ENCODE peak calls at places on chromosome 14, in nine cellular contexts. K, M, T, C, R, P, X, G and O are unnamed samples.

GRCh38 chr14:45201908-45202307 is 51.1 kb downstream of the MIS18BP1 start:
- DNase-seq in K (no peak), M (no peak), T (no peak), C (no peak), R (no peak), P (no peak), X (no peak), G (peak), O (peak)

GRCh38 chr14:104109731-104110361 is 24.3 kb downstream of the ASPG start:
- DNase-seq in K (no peak), M (no peak), T (no peak), C (no peak), R (no peak), P (no peak), X (no peak), G (no peak), O (no peak)

GRCh38 chr14:96710060-96710636 is 87.0 kb upstream of the VRK1 start:
- DNase-seq in K (no peak), M (no peak), T (no peak), C (no peak), R (no peak), P (no peak), X (peak), G (no peak), O (no peak)

GRCh38 chr14:33932526-33933292 is 18.2 kb downstream of the EGLN3 start:
- DNase-seq in K (no peak), M (no peak), T (no peak), C (no peak), R (no peak), P (no peak), X (no peak), G (no peak), O (no peak)

GRCh38 chr14:77279719-77280118 is 8.7 kb upstream of the NGB start:
- DNase-seq in K (no peak), M (no peak), T (no peak), C (no peak), R (no peak), P (no peak), X (no peak), G (no peak), O (no peak)

GRCh38 chr14:24052656-24053547 is 1.1 kb downstream of the CARMIL3 start:
- DNase-seq in K (no peak), M (peak), T (no peak), C (no peak), R (no peak), P (peak), X (peak), G (no peak), O (peak)

GRCh38 chr14:23147676-23148075 is 28.6 kb upstream of the CEBPE start:
- DNase-seq in K (peak), M (no peak), T (no peak), C (no peak), R (no peak), P (no peak), X (no peak), G (no peak), O (no peak)

GRCh38 chr14:102608064-102608446 is 15.6 kb downstream of the RCOR1 start:
- DNase-seq in K (no peak), M (no peak), T (no peak), C (no peak), R (no peak), P (no peak), X (no peak), G (no peak), O (no peak)

GRCh38 chr14:21913759-21914158 is 240.1 kb upstream of the OR4E1 start:
- DNase-seq in K (peak), M (peak), T (peak), C (peak), R (no peak), P (peak), X (peak), G (peak), O (peak)